ENCODE peak calls at places on chromosome 20, in ten cellular contexts. V is A549, T is stomach, K is ovary, I is transverse colon, Q is HepG2, F is sigmoid colon, O is tibial nerve, B is esophagus muscularis mucosa, Y is GM12878. P is an unnamed sample.
A peak's percentile ranks its signal among the peaks of the same experiment; 100 is the strongest.

GRCh38 chr20:46588532-46589509 is 38.4 kb upstream of the OCSTAMP start:
- DNase-seq in V (no peak), Y (no peak), O (no peak), T (no peak), K (no peak), F (no peak), B (no peak), I (no peak), Q (no peak), P (no peak)

GRCh38 chr20:22456109-22456508 is 128.3 kb downstream of the FOXA2 start:
- DNase-seq in K (no peak), F (no peak), Q (no peak), I (no peak), B (no peak), T (no peak), V (no peak), O (no peak), Y (no peak), P (no peak)

GRCh38 chr20:208937-209566 is 18.0 kb upstream of the DEFB129 start:
- DNase-seq in F (no peak), V (peak; percentile 72), B (no peak), Q (peak; percentile 64), O (no peak), T (no peak), K (no peak), Y (no peak), I (no peak), P (no peak)

GRCh38 chr20:46111028-46111835 is 6.9 kb upstream of the CD40 start:
- DNase-seq in T (no peak), V (no peak), K (no peak), I (peak; percentile 36), O (no peak), F (peak; percentile 74), Y (peak; percentile 75), Q (no peak), B (no peak), P (peak; percentile 49)

GRCh38 chr20:36408219-36408618 is 102.1 kb downstream of the DLGAP4 start:
- DNase-seq in O (no peak), Y (no peak), V (peak; percentile 23), K (no peak), T (peak; percentile 49), I (peak; percentile 28), F (no peak), B (no peak), Q (peak; percentile 26), P (no peak)

GRCh38 chr20:52105045-52105572 is 86.5 kb downstream of the ZFP64 start:
- DNase-seq in K (no peak), Q (no peak), F (peak; percentile 68), I (no peak), T (no peak), V (peak; percentile 68), O (no peak), B (no peak), Y (no peak), P (peak; percentile 83)

GRCh38 chr20:17327185-17327780 is 100.4 kb downstream of the PCSK2 start:
- DNase-seq in F (no peak), I (no peak), K (no peak), Q (no peak), O (no peak), Y (no peak), B (peak; percentile 80), V (no peak), T (no peak), P (peak; percentile 25)

GRCh38 chr20:19849341-19850189 is 91.5 kb downstream of the RIN2 start:
- DNase-seq in O (peak; percentile 27), T (no peak), F (no peak), Q (no peak), V (no peak), Y (no peak), I (no peak), B (no peak), K (no peak), P (no peak)

GRCh38 chr20:50649587-50649986 is 41.8 kb downstream of the RIPOR3 start:
- DNase-seq in F (no peak), I (no peak), K (no peak), B (no peak), O (no peak), T (no peak), Y (no peak), Q (no peak), V (no peak), P (no peak)

GRCh38 chr20:60055740-60056139 is 97.5 kb downstream of the CDH26 start:
- DNase-seq in K (no peak), V (no peak), Q (no peak), I (peak; percentile 41), B (no peak), Y (peak; percentile 4), F (peak; percentile 81), O (no peak), T (peak; percentile 41), P (peak; percentile 86)

GRCh38 chr20:34629904-34630303 is 47.0 kb downstream of the PIGU start:
- DNase-seq in B (no peak), O (no peak), T (no peak), Y (no peak), F (no peak), I (no peak), Q (no peak), K (no peak), V (no peak), P (no peak)

GRCh38 chr20:15923030-15923776 is 650.0 kb downstream of the KIF16B start:
- DNase-seq in O (no peak), V (no peak), Y (peak; percentile 54), F (no peak), T (no peak), Q (no peak), K (no peak), B (peak; percentile 45), I (no peak), P (no peak)

GRCh38 chr20:62366370-62367135 is 559 bp downstream of the LAMA5 start:
- DNase-seq in Y (no peak), O (no peak), F (peak; percentile 74), B (no peak), V (peak; percentile 65), K (peak; percentile 31), I (no peak), Q (peak; percentile 61), T (no peak), P (peak; percentile 85)

GRCh38 chr20:62365814-62366369 is 1.2 kb downstream of the LAMA5 start:
- DNase-seq in B (no peak), V (peak; percentile 85), Q (no peak), K (peak; percentile 20), I (peak; percentile 28), F (peak; percentile 80), Y (no peak), T (no peak), O (no peak), P (peak; percentile 81)

GRCh38 chr20:62367483-62368302 is 581 bp upstream of the LAMA5 start:
- DNase-seq in B (no peak), I (peak; percentile 60), T (peak; percentile 60), V (peak; percentile 71), Y (no peak), Q (peak; percentile 60), F (peak; percentile 87), O (no peak), K (peak; percentile 48), P (no peak)

GRCh38 chr20:62368303-62368628 is 1.2 kb upstream of the LAMA5 start:
- DNase-seq in I (no peak), B (no peak), Q (no peak), O (no peak), Y (no peak), T (no peak), K (no peak), V (no peak), F (no peak), P (no peak)

GRCh38 chr20:62367136-62367482 is at the start of gene LAMA5:
- DNase-seq in Y (no peak), B (no peak), T (peak; percentile 72), O (no peak), F (peak; percentile 86), Q (peak; percentile 55), V (peak; percentile 61), K (no peak), I (peak; percentile 69), P (peak; percentile 93)
- H3K4me3 ChIP-seq in Y (peak within 1 kb of the TSS; percentile 65), B (peak within 1 kb of the TSS; percentile 90), T (peak within 1 kb of the TSS; percentile 67), O (peak within 1 kb of the TSS; percentile 71), F (peak within 1 kb of the TSS; percentile 96), Q (peak within 1 kb of the TSS; percentile 76), V (peak within 1 kb of the TSS; percentile 100), K (peak within 1 kb of the TSS; percentile 69), I (peak within 1 kb of the TSS; percentile 82), P (peak within 1 kb of the TSS; percentile 94)

GRCh38 chr20:41276317-41276751 is 41.2 kb downstream of the ZHX3 start:
- DNase-seq in Y (no peak), B (no peak), I (no peak), K (peak; percentile 33), F (no peak), Q (no peak), O (no peak), V (no peak), T (no peak), P (no peak)
- TF ChIP-seq EP300 in Y (no peak), B (no peak), I (no peak), K (no peak), F (no peak), Q (no peak), O (no peak), V (no peak), T (no peak), P (no peak)

GRCh38 chr20:5116875-5117274 is 2.9 kb downstream of the PCNA start:
- DNase-seq in I (no peak), O (no peak), K (no peak), T (no peak), Q (no peak), B (no peak), V (no peak), Y (no peak), F (no peak), P (no peak)
- H3K4me3 ChIP-seq in I (no peak overlapping the region), O (no peak overlapping the region), K (no peak overlapping the region), T (no peak overlapping the region), Q (peak overlapping the region; percentile 74), B (no peak overlapping the region), V (no peak overlapping the region), Y (peak overlapping the region; percentile 84), F (no peak overlapping the region), P (no peak overlapping the region)

GRCh38 chr20:6735913-6736845 is 31.3 kb upstream of the BMP2 start:
- DNase-seq in O (no peak), V (no peak), B (no peak), K (no peak), F (no peak), I (no peak), T (peak; percentile 33), Y (no peak), Q (no peak), P (no peak)
- TF ChIP-seq EP300 in O (no peak), V (no peak), B (no peak), K (no peak), F (no peak), I (no peak), T (no peak), Y (no peak), Q (no peak), P (no peak)

GRCh38 chr20:54019585-54019984 is 50.8 kb downstream of the BCAS1 start:
- DNase-seq in Y (no peak), T (no peak), V (no peak), O (no peak), I (no peak), B (no peak), K (no peak), F (no peak), Q (no peak), P (no peak)
- H3K4me3 ChIP-seq in Y (no peak overlapping the region), T (no peak overlapping the region), V (no peak overlapping the region), O (no peak overlapping the region), I (no peak overlapping the region), B (no peak overlapping the region), K (no peak overlapping the region), F (no peak overlapping the region), Q (no peak overlapping the region), P (no peak overlapping the region)